ENCODE peak calls at places on chromosome 7, in five cellular contexts. L is GM12878, C is HepG2, Z is HCT116, P is H1. I is an unnamed sample. For H3K9me3, the result is how much of the 10 kb centered on the place peaks cover.

GRCh38 chr7:51471199-51472016 is 154.8 kb upstream of the COBL start:
- DNase-seq in L (no peak), C (no peak), Z (no peak), P (no peak), I (no peak)

GRCh38 chr7:22677680-22678079 is 49.3 kb upstream of the IL6 start:
- DNase-seq in L (no peak), C (no peak), Z (no peak), P (no peak), I (no peak)

GRCh38 chr7:99525713-99526440 is 21.4 kb downstream of the ZKSCAN5 start:
- DNase-seq in L (no peak), C (no peak), Z (peak), P (no peak), I (no peak)

GRCh38 chr7:13989138-13989943 is at the start of gene ETV1:
- DNase-seq in L (no peak), C (peak), Z (no peak), P (peak), I (peak)

GRCh38 chr7:139635521-139636240 is 112.2 kb downstream of the CLEC2L start:
- DNase-seq in L (no peak), C (no peak), Z (no peak), P (no peak), I (no peak)

GRCh38 chr7:134058980-134059379 is 68.2 kb upstream of the LRGUK start:
- DNase-seq in L (no peak), C (no peak), Z (no peak), P (no peak), I (no peak)

GRCh38 chr7:90629306-90629918 is 33.3 kb downstream of the CDK14 start:
- DNase-seq in L (peak), C (peak), Z (peak), P (no peak), I (peak)

GRCh38 chr7:3943265-3943664 is 642.2 kb downstream of the SDK1 start:
- DNase-seq in L (no peak), C (no peak), Z (no peak), P (no peak), I (no peak)

GRCh38 chr7:45967591-45968157 is 46.6 kb upstream of the IGFBP3 start:
- DNase-seq in L (no peak), C (no peak), Z (no peak), P (no peak), I (no peak)

GRCh38 chr7:18356195-18356645 is 139.3 kb upstream of the HDAC9 start:
- DNase-seq in L (no peak), C (peak), Z (peak), P (no peak), I (peak)

GRCh38 chr7:90720970-90721768 is 125.0 kb downstream of the CDK14 start:
- DNase-seq in L (no peak), C (peak), Z (no peak), P (no peak), I (no peak)

GRCh38 chr7:20267482-20267881 is 50.3 kb upstream of the MACC1 start:
- DNase-seq in L (no peak), C (no peak), Z (no peak), P (no peak), I (no peak)

GRCh38 chr7:106347229-106347833 is 62.5 kb upstream of the NAMPT start:
- DNase-seq in L (no peak), C (no peak), Z (no peak), P (no peak), I (no peak)

GRCh38 chr7:114966156-114966555 is 44.3 kb downstream of the MDFIC start:
- DNase-seq in L (no peak), C (no peak), Z (no peak), P (no peak), I (no peak)

GRCh38 chr7:46215987-46216567 is 295.0 kb upstream of the IGFBP3 start:
- DNase-seq in L (no peak), C (peak), Z (no peak), P (no peak), I (no peak)

DNA sequence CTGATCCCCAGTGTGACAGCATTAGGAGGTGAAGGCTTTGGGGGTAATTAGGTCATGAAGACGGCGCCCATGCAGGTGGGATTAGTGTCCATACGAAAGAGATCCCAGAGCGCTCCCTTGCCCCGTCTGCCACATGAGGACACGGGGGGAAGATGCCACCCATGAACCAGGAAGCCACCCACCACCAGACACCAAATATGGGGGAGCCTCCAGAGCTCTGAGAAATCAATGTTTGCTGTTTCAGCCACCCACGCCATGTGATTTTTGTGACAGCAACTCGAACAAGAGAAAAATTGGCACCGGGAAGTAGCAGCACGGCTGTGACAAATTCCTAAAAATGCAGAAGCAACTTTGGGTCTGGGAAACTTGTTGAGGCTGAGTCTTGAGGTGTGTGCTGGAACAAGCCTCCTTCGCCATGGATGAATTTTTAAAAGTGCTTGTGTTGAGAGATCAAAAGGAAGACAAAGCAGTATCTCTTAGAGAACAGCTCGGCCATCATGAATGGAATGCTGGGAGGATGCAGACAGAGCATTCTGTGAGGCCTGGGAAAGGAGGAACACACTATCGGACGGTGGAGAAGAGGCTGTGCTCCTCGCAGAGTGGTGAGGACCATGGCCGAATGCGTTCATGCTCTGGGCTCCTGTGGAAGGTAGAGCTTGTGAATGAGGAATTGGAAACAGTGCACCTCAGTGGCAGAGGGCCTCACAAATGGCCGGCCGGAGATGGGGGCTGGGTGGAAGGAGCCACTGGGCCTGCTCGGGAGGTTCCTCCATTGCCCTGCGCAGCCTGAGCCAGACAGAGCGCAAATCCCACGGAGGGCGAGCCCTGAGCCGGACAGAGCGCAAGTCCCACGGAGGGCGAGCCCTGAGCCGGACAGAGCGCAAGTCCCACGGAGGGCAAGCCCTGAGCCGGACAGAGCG is 277.5 kb downstream of the PTPRN2 start:
- DNase-seq in L (no peak), C (no peak), Z (no peak), P (no peak), I (no peak)
- H3K9me3 ChIP-seq in L (under half), C (under half), Z (under half), P (under half), I (under half)

GRCh38 chr7:105122619-105123018 is 108.6 kb downstream of the KMT2E start:
- DNase-seq in L (no peak), C (no peak), Z (no peak), P (no peak), I (no peak)

GRCh38 chr7:105127179-105127578 is 113.2 kb downstream of the KMT2E start:
- DNase-seq in L (no peak), C (no peak), Z (no peak), P (no peak), I (no peak)

GRCh38 chr7:105125745-105126144 is 111.7 kb downstream of the KMT2E start:
- DNase-seq in L (no peak), C (no peak), Z (no peak), P (no peak), I (no peak)

GRCh38 chr7:105130048-105130447 is 116.0 kb downstream of the KMT2E start:
- DNase-seq in L (no peak), C (no peak), Z (no peak), P (no peak), I (no peak)

GRCh38 chr7:105126436-105126975 is 112.5 kb downstream of the KMT2E start:
- DNase-seq in L (no peak), C (no peak), Z (no peak), P (no peak), I (no peak)
- TF ChIP-seq SIN3A in L (no peak), C (no peak), Z (no peak), P (no peak), I (no peak)

DNA sequence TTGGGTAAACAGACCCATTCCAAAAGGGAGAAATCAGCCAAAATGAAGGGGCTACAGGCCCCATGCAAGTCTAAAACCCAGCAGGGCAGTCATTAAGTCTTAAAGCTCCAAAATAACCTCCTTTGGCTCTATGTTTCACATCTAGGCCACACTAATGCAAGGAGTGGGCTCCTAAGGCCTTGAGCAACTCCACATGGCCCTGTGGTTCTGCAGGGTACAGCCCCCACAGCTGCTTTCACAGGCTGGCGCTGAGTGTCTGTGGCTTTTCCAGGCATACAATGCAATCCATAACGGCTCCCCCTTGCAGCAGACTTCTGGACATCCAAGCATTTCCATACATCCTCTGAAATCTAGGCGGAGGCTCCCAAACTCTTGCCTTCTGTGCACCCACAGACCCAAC is 9.0 kb downstream of the TMEM243 start:
- DNase-seq in L (no peak), C (no peak), Z (no peak), P (no peak), I (no peak)
- H3K9me3 ChIP-seq in L (under half), C (under half), Z (under half), P (under half), I (under half)

DNA sequence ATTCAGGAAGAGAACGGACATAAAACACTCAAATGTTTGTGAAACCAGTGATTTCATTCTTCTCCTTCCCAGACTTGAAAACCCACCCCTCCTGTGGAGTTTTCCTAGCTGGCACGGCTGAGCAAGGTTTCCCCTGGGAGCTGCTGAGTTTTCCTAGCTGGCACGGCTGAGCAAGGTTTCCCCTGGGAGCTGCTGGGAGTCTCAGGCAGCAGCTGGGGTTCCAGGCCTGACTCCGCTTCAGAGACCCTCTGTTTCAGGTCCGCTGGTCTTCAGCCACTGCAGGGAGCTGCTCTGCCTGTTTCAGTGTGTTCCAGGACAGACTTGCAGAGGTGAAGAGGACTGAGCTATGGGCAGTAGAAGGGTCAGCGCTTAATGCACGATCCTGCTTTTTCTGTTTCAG is 104.9 kb downstream of the XRCC2 start:
- DNase-seq in L (no peak), C (no peak), Z (no peak), P (no peak), I (no peak)
- TF ChIP-seq SIN3A in L (no peak), C (no peak), Z (no peak), P (no peak), I (no peak)

GRCh38 chr7:159165352-159165751 is 20.7 kb upstream of the VIPR2 start:
- DNase-seq in L (no peak), C (no peak), Z (no peak), P (no peak), I (no peak)

GRCh38 chr7:159172314-159172892 is 27.7 kb upstream of the VIPR2 start:
- DNase-seq in L (no peak), C (no peak), Z (no peak), P (no peak), I (no peak)

GRCh38 chr7:159166530-159166929 is 21.9 kb upstream of the VIPR2 start:
- DNase-seq in L (no peak), C (no peak), Z (no peak), P (no peak), I (no peak)

GRCh38 chr7:159167139-159167538 is 22.5 kb upstream of the VIPR2 start:
- DNase-seq in L (no peak), C (no peak), Z (no peak), P (no peak), I (no peak)

GRCh38 chr7:159169391-159169790 is 24.7 kb upstream of the VIPR2 start:
- DNase-seq in L (no peak), C (no peak), Z (no peak), P (no peak), I (no peak)
- H3K9me3 ChIP-seq in L (under half), C (under half), Z (under half), P (under half), I (under half)

DNA sequence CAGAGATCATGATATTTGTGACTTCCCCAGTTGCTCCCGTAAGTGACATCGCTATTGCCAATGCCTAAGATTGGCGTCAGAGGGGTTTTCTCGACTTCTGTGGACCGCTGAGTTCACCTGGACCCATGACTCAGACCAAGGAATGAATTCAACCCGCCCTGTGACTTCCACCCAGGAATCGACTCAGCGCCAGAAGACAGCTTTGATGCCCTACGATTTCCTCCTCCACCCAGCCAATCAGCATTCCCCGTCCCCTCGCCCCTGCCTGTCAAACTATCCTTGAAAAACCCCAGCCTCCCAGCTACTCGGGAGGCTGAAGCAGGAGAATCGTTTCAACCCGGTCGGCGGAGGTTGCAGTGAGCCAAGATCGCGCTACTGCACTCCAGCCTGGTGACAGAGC is 58.3 kb downstream of the MICALL2 start:
- DNase-seq in L (no peak), C (no peak), Z (peak), P (no peak), I (no peak)
- TF ChIP-seq SIN3A in L (no peak), C (no peak), Z (no peak), P (no peak), I (no peak)

DNA sequence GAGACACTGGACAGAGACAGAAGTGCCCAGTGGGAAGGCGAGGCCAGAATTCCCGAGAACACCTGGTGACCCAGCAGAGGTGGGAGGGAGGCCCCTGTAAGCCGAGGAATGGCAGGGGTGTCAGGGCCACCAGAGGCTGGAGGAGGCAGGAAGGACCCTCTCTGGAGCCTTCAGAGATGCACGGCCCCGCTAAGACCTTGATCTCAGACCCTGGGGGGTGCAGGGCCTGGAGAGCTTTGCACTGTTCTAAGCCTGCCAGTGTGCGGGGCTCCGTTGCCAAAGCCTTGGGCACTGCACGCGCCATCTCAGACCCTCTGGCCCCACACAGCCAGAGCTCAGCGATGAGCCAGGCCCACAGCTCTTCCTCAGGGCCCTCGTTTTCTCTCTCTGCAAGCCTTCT is 557.1 kb downstream of the PTPRN2 start:
- DNase-seq in L (no peak), C (no peak), Z (no peak), P (no peak), I (no peak)
- H3K9me3 ChIP-seq in L (under half), C (under half), Z (under half), P (under half), I (under half)

GRCh38 chr7:135712182-135712782 is 15.7 kb downstream of the SLC13A4 start:
- DNase-seq in L (no peak), C (no peak), Z (no peak), P (no peak), I (no peak)
- TF ChIP-seq SIN3A in L (no peak), C (no peak), Z (no peak), P (no peak), I (no peak)

GRCh38 chr7:55939514-55940123 is 12.1 kb upstream of the MRPS17 start:
- DNase-seq in L (no peak), C (no peak), Z (no peak), P (no peak), I (no peak)
- H3K9me3 ChIP-seq in L (under half), C (under half), Z (under half), P (under half), I (under half)

GRCh38 chr7:128882134-128882533 is 19.5 kb downstream of the ATP6V1F start:
- DNase-seq in L (no peak), C (no peak), Z (no peak), P (no peak), I (no peak)
- TF ChIP-seq SIN3A in L (no peak), C (no peak), Z (no peak), P (no peak), I (no peak)

I was measured in Panc1.